ENCODE peak calls at places on chromosomes 3 and 15, in six cellular contexts. B is tibial nerve, H is adrenal gland, G is neuronal stem cell, A is tibial artery, S is pancreas. E is an unnamed sample. For H3K4me1, the result is how much of the 10 kb centered on the place peaks cover.

GRCh38 chr15:28885630-28886430 is at the start of gene APBA2:
- DNase-seq in S (no peak), H (no peak), A (no peak), G (no peak), B (no peak), E (no peak)

GRCh38 chr15:69810441-69811071 is 287.2 kb downstream of the TLE3 start:
- DNase-seq in S (no peak), G (no peak), H (no peak), B (no peak), A (no peak), E (no peak)

GRCh38 chr3:78368576-78369345 is 1328.9 kb downstream of the ROBO2 start:
- DNase-seq in B (no peak), H (no peak), A (no peak), S (no peak), G (no peak), E (no peak)

GRCh38 chr3:58575986-58576652 is 1.1 kb downstream of the FAM107A start:
- DNase-seq in S (no peak), H (no peak), B (peak), A (no peak), G (no peak), E (no peak)

GRCh38 chr15:25772500-25772899 is 90.6 kb downstream of the ATP10A start:
- DNase-seq in S (no peak), G (no peak), A (no peak), H (peak), B (no peak), E (no peak)

GRCh38 chr3:38129058-38129457 is 7.9 kb downstream of the ACAA1 start:
- DNase-seq in G (no peak), H (peak), B (no peak), S (peak), A (peak), E (no peak)

GRCh38 chr15:28922712-28923012 is 36.9 kb downstream of the APBA2 start:
- DNase-seq in A (no peak), B (no peak), S (no peak), G (no peak), H (no peak), E (no peak)

GRCh38 chr15:43511012-43511885 is 6.2 kb upstream of the MAP1A start:
- DNase-seq in A (no peak), S (no peak), G (no peak), B (no peak), H (peak), E (no peak)

GRCh38 chr3:12303998-12304397 is 15.1 kb downstream of the PPARG start:
- DNase-seq in A (no peak), G (no peak), S (no peak), H (no peak), B (no peak), E (no peak)

GRCh38 chr3:85252686-85253085 is 293.9 kb downstream of the CADM2 start:
- DNase-seq in B (no peak), G (no peak), A (no peak), H (no peak), S (no peak), E (no peak)

GRCh38 chr3:15601399-15602145 is at the start of the genes BTD and HACL1:
- DNase-seq in G (peak), H (peak), A (peak), S (peak), B (peak), E (peak)
- H3K27ac ChIP-seq in G (peak), H (peak), A (peak), S (peak), B (peak), E (peak)

DNA sequence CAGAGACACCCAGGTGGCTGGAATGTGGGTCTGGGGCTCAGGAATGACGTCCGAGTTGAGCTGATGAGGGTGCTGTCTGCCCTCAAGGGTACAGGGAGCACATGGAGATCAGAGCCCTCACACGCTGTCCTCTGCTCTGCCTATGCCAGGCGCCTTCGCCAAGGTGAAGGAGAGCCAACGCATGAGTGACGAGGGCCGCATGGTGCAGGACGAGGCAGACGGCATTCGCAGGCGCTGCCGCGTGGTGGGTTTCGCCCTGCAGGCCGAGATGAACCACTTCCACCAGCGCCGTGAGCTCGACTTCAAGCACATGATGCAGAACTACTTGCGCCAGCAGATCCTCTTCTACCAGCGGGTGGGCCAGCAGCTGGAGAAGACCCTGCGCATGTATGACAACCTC is 9.1 kb downstream of the SNX33 start:
- DNase-seq in G (no peak), H (no peak), S (no peak), B (no peak), A (no peak), E (no peak)
- H3K4me1 ChIP-seq in G (under half), H (under half), S (under half), B (half or more), A (half or more), E (half or more)

GRCh38 chr3:30683769-30684168 is 77.4 kb downstream of the TGFBR2 start:
- DNase-seq in G (no peak), H (no peak), B (no peak), A (no peak), S (no peak), E (no peak)

GRCh38 chr3:30680789-30681188 is 74.4 kb downstream of the TGFBR2 start:
- DNase-seq in G (peak), S (no peak), H (no peak), A (no peak), B (peak), E (no peak)

GRCh38 chr3:30679045-30679444 is 72.6 kb downstream of the TGFBR2 start:
- DNase-seq in G (no peak), A (no peak), S (no peak), H (no peak), B (no peak), E (no peak)

GRCh38 chr3:30682434-30683155 is 76.2 kb downstream of the TGFBR2 start:
- DNase-seq in S (no peak), G (no peak), B (no peak), A (no peak), H (no peak), E (no peak)

DNA sequence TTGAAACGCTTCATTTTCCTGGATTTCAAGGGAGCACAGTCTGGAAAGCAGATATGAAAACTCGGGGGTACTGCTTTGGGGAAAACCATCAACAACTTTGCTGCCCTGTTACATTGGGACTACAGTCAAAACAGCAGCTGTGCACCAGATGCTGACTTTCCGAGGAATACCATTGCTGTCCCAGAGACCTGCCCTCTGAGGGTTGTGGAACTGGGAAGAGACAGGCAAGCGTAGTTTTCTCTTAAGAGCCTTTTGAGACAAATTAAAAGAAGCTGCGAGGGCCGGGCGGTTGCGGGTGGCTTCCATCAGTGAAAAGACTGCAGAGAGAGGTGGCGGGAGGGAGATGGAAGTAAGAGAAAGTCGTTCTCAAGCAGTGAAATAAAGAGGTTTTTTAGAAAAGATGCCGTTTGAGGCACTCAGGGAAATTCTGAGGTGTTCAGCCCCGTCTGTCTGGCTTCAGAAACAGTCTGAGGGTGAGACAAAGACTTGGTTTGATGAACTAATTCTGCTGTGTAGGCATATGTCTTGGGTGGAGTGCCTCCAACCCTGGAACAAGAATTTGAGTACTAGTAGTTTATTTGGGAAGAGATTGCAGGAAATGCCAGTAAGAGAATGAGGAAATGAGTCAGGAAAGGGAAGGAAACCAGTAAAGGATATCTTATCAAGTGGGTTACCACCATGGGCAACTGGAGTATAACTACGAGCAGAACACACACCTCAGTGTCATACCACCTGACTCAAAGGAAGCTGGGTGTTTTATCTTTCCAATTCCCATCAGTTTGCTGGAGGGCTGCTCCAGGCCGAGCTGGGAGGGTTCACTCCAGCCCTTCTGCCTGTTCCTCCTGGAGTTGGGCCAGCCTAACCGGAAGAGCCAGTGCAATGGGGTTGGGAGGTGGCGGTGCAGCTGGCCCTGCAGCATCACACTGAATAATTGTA is 75.1 kb downstream of the TGFBR2 start:
- DNase-seq in G (peak), A (no peak), S (no peak), H (peak), B (peak), E (no peak)
- H3K27ac ChIP-seq in G (peak), A (peak), S (no peak), H (no peak), B (peak), E (peak)

GRCh38 chr3:64184621-64185020 is 40.6 kb downstream of the PRICKLE2 start:
- DNase-seq in B (no peak), A (no peak), H (no peak), G (no peak), S (no peak), E (no peak)
- H3K4me1 ChIP-seq in B (under half), A (under half), H (under half), G (under half), S (under half), E (under half)

DNA sequence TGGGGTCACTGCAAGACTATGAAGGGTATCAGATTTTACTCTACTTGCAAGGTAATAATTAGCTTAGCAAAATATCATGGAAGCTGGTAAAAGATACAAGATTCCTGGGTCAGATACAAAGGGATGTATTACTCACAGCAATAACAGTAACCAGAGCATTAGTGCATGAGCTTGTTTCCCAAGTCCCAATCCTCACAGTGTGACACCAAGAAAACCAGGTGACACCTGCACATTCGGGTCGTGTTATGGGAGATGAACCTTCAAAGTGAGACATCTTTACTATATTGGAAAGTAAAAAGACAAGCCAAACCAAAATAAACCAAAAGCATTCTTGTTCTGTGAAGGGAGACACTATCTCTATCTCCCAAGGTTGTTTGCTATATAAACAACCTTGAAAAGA is 528.7 kb upstream of the TGFBR2 start:
- DNase-seq in A (no peak), S (no peak), G (no peak), B (no peak), H (no peak), E (no peak)
- H3K27ac ChIP-seq in A (no peak), S (no peak), G (no peak), B (no peak), H (no peak), E (no peak)

GRCh38 chr3:113234688-113235260 is 23.4 kb downstream of the BOC start:
- DNase-seq in A (no peak), G (no peak), H (no peak), B (no peak), S (no peak), E (no peak)
- H3K4me1 ChIP-seq in A (under half), G (under half), H (under half), B (under half), S (under half), E (under half)

DNA sequence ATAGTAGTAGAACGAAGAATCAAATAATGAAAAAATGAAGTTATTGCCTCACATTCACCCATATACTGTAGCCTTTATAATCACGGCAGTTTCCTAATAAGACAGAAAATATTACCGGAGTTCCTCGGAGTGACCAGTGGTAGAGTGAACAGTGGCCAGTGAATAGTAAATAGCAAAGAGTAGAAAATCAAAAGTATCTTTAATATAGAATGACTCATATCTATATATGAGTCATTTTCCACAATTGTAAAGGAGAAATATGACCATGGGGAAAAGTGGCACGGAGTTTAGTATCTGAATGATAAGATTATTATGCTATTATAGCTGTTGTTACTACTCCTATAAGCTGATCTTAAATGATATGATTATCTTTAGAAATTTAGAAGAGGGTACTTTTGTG is 38.5 kb downstream of the ZBTB20 start:
- DNase-seq in A (no peak), H (no peak), S (no peak), B (no peak), G (no peak), E (no peak)
- H3K27ac ChIP-seq in A (no peak), H (no peak), S (no peak), B (no peak), G (no peak), E (no peak)

GRCh38 chr3:172624999-172625398 is 85.9 kb downstream of the NCEH1 start:
- DNase-seq in H (no peak), S (no peak), G (no peak), A (no peak), B (no peak), E (no peak)

GRCh38 chr3:172627057-172627809 is 83.6 kb downstream of the NCEH1 start:
- DNase-seq in A (no peak), S (no peak), H (no peak), G (no peak), B (no peak), E (no peak)

GRCh38 chr3:172625404-172625803 is 85.5 kb downstream of the NCEH1 start:
- DNase-seq in G (no peak), S (no peak), A (no peak), H (no peak), B (no peak), E (no peak)

GRCh38 chr3:172622916-172623700 is 87.8 kb downstream of the NCEH1 start:
- DNase-seq in G (no peak), S (no peak), B (peak), H (peak), A (no peak), E (no peak)

DNA sequence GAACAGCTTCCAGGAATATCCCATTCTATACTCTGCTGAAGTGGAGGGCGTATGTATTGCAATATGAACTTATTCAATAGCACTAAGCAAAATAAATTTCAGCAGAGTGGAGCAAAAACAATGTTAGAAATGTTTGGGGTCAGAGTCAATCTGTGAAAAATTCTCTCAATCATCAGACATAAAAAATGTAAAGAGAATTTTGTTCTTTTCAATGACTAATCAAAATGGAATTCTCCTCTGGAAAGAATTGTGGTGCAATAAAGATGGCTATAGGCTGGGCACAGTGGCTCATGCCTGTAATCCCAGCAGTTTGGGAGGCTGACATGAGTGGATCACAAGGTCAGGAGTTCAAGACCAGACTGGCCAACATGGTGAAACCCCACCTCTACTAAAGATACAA is 84.6 kb downstream of the NCEH1 start:
- DNase-seq in A (no peak), B (no peak), G (no peak), H (no peak), S (no peak), E (no peak)
- H3K4me1 ChIP-seq in A (under half), B (under half), G (under half), H (under half), S (under half), E (under half)